ENCODE peak calls at places on chromosomes 5 and 9, in ten cellular contexts. One of them, this sample, is unnamed.

GRCh38 chr5:120599576-120599975 is 135.5 kb downstream of the PRR16 start:
- DNase-seq in prostate gland: no peak
- DNase-seq in foreskin fibroblast: peak
- DNase-seq in hepatocyte: no peak
- DNase-seq in Calu3: peak
- DNase-seq in fibroblast of mammary gland: peak
- DNase-seq in body of pancreas: peak
- DNase-seq in kidney epithelial cell: no peak
- DNase-seq in choroid plexus epithelial cell: peak
- DNase-seq in activated CD8-positive, alpha-beta T cell treated with anti-CD3 and anti-CD28 coated beads for 36 hours: no peak
- DNase-seq in this sample: no peak

GRCh38 chr5:94901071-94901979 is 282.9 kb downstream of the SLF1 start:
- DNase-seq in Calu3: no peak
- DNase-seq in kidney epithelial cell: peak
- DNase-seq in fibroblast of mammary gland: peak
- DNase-seq in foreskin fibroblast: peak
- DNase-seq in prostate gland: no peak
- DNase-seq in choroid plexus epithelial cell: peak
- DNase-seq in body of pancreas: no peak
- DNase-seq in hepatocyte: peak
- DNase-seq in activated CD8-positive, alpha-beta T cell treated with anti-CD3 and anti-CD28 coated beads for 36 hours: no peak
- DNase-seq in this sample: no peak

GRCh38 chr5:29005386-29005785 is 1967.0 kb upstream of the CDH9 start:
- DNase-seq in body of pancreas: no peak
- DNase-seq in activated CD8-positive, alpha-beta T cell treated with anti-CD3 and anti-CD28 coated beads for 36 hours: no peak
- DNase-seq in choroid plexus epithelial cell: peak
- DNase-seq in foreskin fibroblast: no peak
- DNase-seq in prostate gland: no peak
- DNase-seq in fibroblast of mammary gland: no peak
- DNase-seq in hepatocyte: peak
- DNase-seq in kidney epithelial cell: no peak
- DNase-seq in Calu3: no peak
- DNase-seq in this sample: peak

GRCh38 chr9:122394265-122395242 is 23.7 kb downstream of the PTGS1 start:
- DNase-seq in prostate gland: no peak
- DNase-seq in fibroblast of mammary gland: peak
- DNase-seq in hepatocyte: no peak
- DNase-seq in choroid plexus epithelial cell: peak
- DNase-seq in body of pancreas: no peak
- DNase-seq in Calu3: no peak
- DNase-seq in kidney epithelial cell: no peak
- DNase-seq in activated CD8-positive, alpha-beta T cell treated with anti-CD3 and anti-CD28 coated beads for 36 hours: no peak
- DNase-seq in foreskin fibroblast: peak
- DNase-seq in this sample: no peak

GRCh38 chr9:79764377-79764776 is 192.6 kb downstream of the TLE4 start:
- DNase-seq in Calu3: no peak
- DNase-seq in fibroblast of mammary gland: peak
- DNase-seq in activated CD8-positive, alpha-beta T cell treated with anti-CD3 and anti-CD28 coated beads for 36 hours: no peak
- DNase-seq in prostate gland: no peak
- DNase-seq in kidney epithelial cell: peak
- DNase-seq in hepatocyte: peak
- DNase-seq in body of pancreas: no peak
- DNase-seq in choroid plexus epithelial cell: peak
- DNase-seq in foreskin fibroblast: peak
- DNase-seq in this sample: no peak

GRCh38 chr9:122561446-122561845 is 8.5 kb downstream of the OR1N2 start:
- DNase-seq in choroid plexus epithelial cell: no peak
- DNase-seq in foreskin fibroblast: no peak
- DNase-seq in kidney epithelial cell: no peak
- DNase-seq in fibroblast of mammary gland: no peak
- DNase-seq in body of pancreas: no peak
- DNase-seq in Calu3: no peak
- DNase-seq in activated CD8-positive, alpha-beta T cell treated with anti-CD3 and anti-CD28 coated beads for 36 hours: no peak
- DNase-seq in hepatocyte: no peak
- DNase-seq in prostate gland: no peak
- DNase-seq in this sample: no peak

GRCh38 chr5:39370555-39371366 is 6.5 kb upstream of the C9 start:
- DNase-seq in body of pancreas: peak
- DNase-seq in hepatocyte: peak
- DNase-seq in activated CD8-positive, alpha-beta T cell treated with anti-CD3 and anti-CD28 coated beads for 36 hours: no peak
- DNase-seq in fibroblast of mammary gland: no peak
- DNase-seq in foreskin fibroblast: no peak
- DNase-seq in Calu3: no peak
- DNase-seq in prostate gland: peak
- DNase-seq in kidney epithelial cell: no peak
- DNase-seq in choroid plexus epithelial cell: no peak
- DNase-seq in this sample: no peak

GRCh38 chr9:93813687-93814560 is 141.2 kb downstream of the BARX1 start:
- DNase-seq in body of pancreas: no peak
- DNase-seq in activated CD8-positive, alpha-beta T cell treated with anti-CD3 and anti-CD28 coated beads for 36 hours: no peak
- DNase-seq in prostate gland: no peak
- DNase-seq in choroid plexus epithelial cell: no peak
- DNase-seq in foreskin fibroblast: no peak
- DNase-seq in hepatocyte: no peak
- DNase-seq in kidney epithelial cell: no peak
- DNase-seq in fibroblast of mammary gland: no peak
- DNase-seq in Calu3: no peak
- DNase-seq in this sample: no peak

GRCh38 chr5:150661086-150661485 is at the start of gene MYOZ3:
- DNase-seq in body of pancreas: no peak
- DNase-seq in fibroblast of mammary gland: no peak
- DNase-seq in kidney epithelial cell: no peak
- DNase-seq in activated CD8-positive, alpha-beta T cell treated with anti-CD3 and anti-CD28 coated beads for 36 hours: no peak
- DNase-seq in foreskin fibroblast: no peak
- DNase-seq in hepatocyte: no peak
- DNase-seq in Calu3: no peak
- DNase-seq in choroid plexus epithelial cell: no peak
- DNase-seq in prostate gland: no peak
- DNase-seq in this sample: no peak

GRCh38 chr9:77939149-77939668 is 92.4 kb downstream of the GNAQ start:
- DNase-seq in fibroblast of mammary gland: no peak
- DNase-seq in Calu3: no peak
- DNase-seq in kidney epithelial cell: no peak
- DNase-seq in hepatocyte: no peak
- DNase-seq in body of pancreas: no peak
- DNase-seq in choroid plexus epithelial cell: peak
- DNase-seq in prostate gland: no peak
- DNase-seq in foreskin fibroblast: no peak
- DNase-seq in activated CD8-positive, alpha-beta T cell treated with anti-CD3 and anti-CD28 coated beads for 36 hours: no peak
- DNase-seq in this sample: no peak

GRCh38 chr5:144036476-144036875 is 134.0 kb downstream of the YIPF5 start:
- DNase-seq in body of pancreas: no peak
- DNase-seq in activated CD8-positive, alpha-beta T cell treated with anti-CD3 and anti-CD28 coated beads for 36 hours: no peak
- DNase-seq in prostate gland: no peak
- DNase-seq in hepatocyte: no peak
- DNase-seq in kidney epithelial cell: no peak
- DNase-seq in choroid plexus epithelial cell: no peak
- DNase-seq in foreskin fibroblast: no peak
- DNase-seq in fibroblast of mammary gland: peak
- DNase-seq in Calu3: no peak
- DNase-seq in this sample: no peak

GRCh38 chr9:16964228-16964627 is 93.8 kb upstream of the BNC2 start:
- DNase-seq in hepatocyte: no peak
- DNase-seq in body of pancreas: no peak
- DNase-seq in activated CD8-positive, alpha-beta T cell treated with anti-CD3 and anti-CD28 coated beads for 36 hours: no peak
- DNase-seq in kidney epithelial cell: peak
- DNase-seq in Calu3: no peak
- DNase-seq in prostate gland: no peak
- DNase-seq in foreskin fibroblast: peak
- DNase-seq in fibroblast of mammary gland: peak
- DNase-seq in choroid plexus epithelial cell: peak
- DNase-seq in this sample: no peak

DNA sequence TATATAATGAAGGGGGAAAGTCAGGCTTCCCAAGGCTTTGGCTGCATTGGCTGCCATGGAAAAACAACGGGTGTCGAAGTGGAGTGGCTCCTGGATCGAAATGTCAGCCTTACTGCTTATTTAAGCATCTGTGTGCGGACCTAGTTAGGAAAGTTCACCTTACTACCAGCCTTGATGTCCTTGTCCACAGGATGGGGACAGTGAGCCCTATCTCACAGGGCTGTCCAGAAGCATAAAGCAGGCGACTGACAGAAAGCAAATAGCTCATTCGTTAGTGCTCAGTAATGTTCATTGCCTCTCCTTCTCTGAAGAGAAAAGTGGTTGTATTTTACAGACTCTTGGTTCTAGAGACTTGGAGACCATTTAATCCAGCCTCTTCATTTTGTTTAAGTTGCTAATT is 81.5 kb upstream of the NIPAL4 start:
- DNase-seq in activated CD8-positive, alpha-beta T cell treated with anti-CD3 and anti-CD28 coated beads for 36 hours: no peak
- DNase-seq in hepatocyte: no peak
- DNase-seq in Calu3: no peak
- DNase-seq in body of pancreas: no peak
- DNase-seq in prostate gland: no peak
- DNase-seq in kidney epithelial cell: no peak
- DNase-seq in choroid plexus epithelial cell: no peak
- DNase-seq in fibroblast of mammary gland: no peak
- DNase-seq in foreskin fibroblast: no peak
- DNase-seq in this sample: no peak
- TF ChIP-seq CTCF in activated CD8-positive, alpha-beta T cell treated with anti-CD3 and anti-CD28 coated beads for 36 hours: no peak
- TF ChIP-seq CTCF in hepatocyte: no peak
- TF ChIP-seq CTCF in Calu3: no peak
- TF ChIP-seq CTCF in body of pancreas: no peak
- TF ChIP-seq CTCF in prostate gland: no peak
- TF ChIP-seq CTCF in kidney epithelial cell: no peak
- TF ChIP-seq CTCF in choroid plexus epithelial cell: no peak
- TF ChIP-seq CTCF in fibroblast of mammary gland: no peak
- TF ChIP-seq CTCF in foreskin fibroblast: no peak
- TF ChIP-seq CTCF in this sample: no peak

DNA sequence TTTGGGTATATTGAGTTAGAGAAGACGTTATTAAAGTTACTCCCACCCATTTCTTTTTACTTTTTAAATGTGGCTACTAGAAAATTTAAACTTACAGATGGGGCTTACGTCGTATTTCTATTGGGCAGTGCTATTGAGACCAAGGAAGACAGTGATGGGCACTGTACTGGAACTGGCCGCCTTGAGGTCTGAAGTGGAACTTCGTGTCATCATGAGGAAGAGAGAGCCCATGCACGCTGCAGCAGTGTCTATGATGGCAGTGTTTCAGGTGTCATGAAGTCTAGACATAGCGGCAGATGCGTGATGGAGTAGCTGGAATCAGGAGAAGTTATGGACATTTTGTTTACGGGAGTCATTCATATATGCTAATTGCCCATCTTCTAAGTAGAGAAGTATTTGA is 143.7 kb downstream of the LRRC70 start:
- DNase-seq in activated CD8-positive, alpha-beta T cell treated with anti-CD3 and anti-CD28 coated beads for 36 hours: no peak
- DNase-seq in foreskin fibroblast: no peak
- DNase-seq in fibroblast of mammary gland: no peak
- DNase-seq in Calu3: no peak
- DNase-seq in kidney epithelial cell: no peak
- DNase-seq in prostate gland: no peak
- DNase-seq in body of pancreas: no peak
- DNase-seq in choroid plexus epithelial cell: no peak
- DNase-seq in hepatocyte: no peak
- DNase-seq in this sample: no peak
- TF ChIP-seq CTCF in activated CD8-positive, alpha-beta T cell treated with anti-CD3 and anti-CD28 coated beads for 36 hours: no peak
- TF ChIP-seq CTCF in foreskin fibroblast: no peak
- TF ChIP-seq CTCF in fibroblast of mammary gland: no peak
- TF ChIP-seq CTCF in Calu3: no peak
- TF ChIP-seq CTCF in kidney epithelial cell: no peak
- TF ChIP-seq CTCF in prostate gland: no peak
- TF ChIP-seq CTCF in body of pancreas: no peak
- TF ChIP-seq CTCF in choroid plexus epithelial cell: no peak
- TF ChIP-seq CTCF in hepatocyte: no peak
- TF ChIP-seq CTCF in this sample: peak

GRCh38 chr5:137186759-137187461 is 312.2 kb downstream of the SPOCK1 start:
- DNase-seq in fibroblast of mammary gland: peak
- DNase-seq in body of pancreas: no peak
- DNase-seq in foreskin fibroblast: peak
- DNase-seq in activated CD8-positive, alpha-beta T cell treated with anti-CD3 and anti-CD28 coated beads for 36 hours: no peak
- DNase-seq in hepatocyte: peak
- DNase-seq in choroid plexus epithelial cell: peak
- DNase-seq in Calu3: no peak
- DNase-seq in kidney epithelial cell: no peak
- DNase-seq in prostate gland: no peak
- DNase-seq in this sample: no peak

GRCh38 chr5:137190441-137190840 is 308.7 kb downstream of the SPOCK1 start:
- DNase-seq in hepatocyte: no peak
- DNase-seq in kidney epithelial cell: no peak
- DNase-seq in choroid plexus epithelial cell: no peak
- DNase-seq in fibroblast of mammary gland: peak
- DNase-seq in Calu3: no peak
- DNase-seq in activated CD8-positive, alpha-beta T cell treated with anti-CD3 and anti-CD28 coated beads for 36 hours: no peak
- DNase-seq in body of pancreas: no peak
- DNase-seq in foreskin fibroblast: peak
- DNase-seq in prostate gland: no peak
- DNase-seq in this sample: no peak

GRCh38 chr5:137192293-137192743 is 306.8 kb downstream of the SPOCK1 start:
- DNase-seq in foreskin fibroblast: peak
- DNase-seq in hepatocyte: no peak
- DNase-seq in kidney epithelial cell: no peak
- DNase-seq in prostate gland: peak
- DNase-seq in body of pancreas: no peak
- DNase-seq in Calu3: no peak
- DNase-seq in activated CD8-positive, alpha-beta T cell treated with anti-CD3 and anti-CD28 coated beads for 36 hours: no peak
- DNase-seq in fibroblast of mammary gland: peak
- DNase-seq in choroid plexus epithelial cell: no peak
- DNase-seq in this sample: no peak

GRCh38 chr5:137191179-137191578 is 307.9 kb downstream of the SPOCK1 start:
- DNase-seq in Calu3: no peak
- DNase-seq in activated CD8-positive, alpha-beta T cell treated with anti-CD3 and anti-CD28 coated beads for 36 hours: no peak
- DNase-seq in body of pancreas: no peak
- DNase-seq in prostate gland: no peak
- DNase-seq in hepatocyte: no peak
- DNase-seq in foreskin fibroblast: no peak
- DNase-seq in kidney epithelial cell: no peak
- DNase-seq in choroid plexus epithelial cell: no peak
- DNase-seq in fibroblast of mammary gland: no peak
- DNase-seq in this sample: no peak

DNA sequence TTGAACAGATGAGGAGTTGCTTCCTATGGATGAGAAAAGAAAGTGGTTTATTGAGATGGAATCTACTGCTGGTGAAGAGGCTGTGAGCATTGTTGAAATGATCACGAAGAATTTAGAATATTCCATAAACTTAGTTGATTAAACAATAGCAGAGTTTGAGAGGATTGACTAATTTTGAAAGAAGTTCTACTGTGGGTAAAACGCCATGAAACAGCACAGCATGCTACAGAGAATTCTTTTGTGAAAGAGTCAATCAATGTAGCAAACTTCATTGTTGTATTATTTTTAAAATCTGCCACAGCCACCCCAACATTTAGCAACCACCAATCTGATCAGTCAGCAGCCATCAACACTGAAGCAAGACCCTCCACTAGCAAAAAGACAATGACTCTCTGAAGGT is 309.1 kb downstream of the SPOCK1 start:
- DNase-seq in Calu3: no peak
- DNase-seq in activated CD8-positive, alpha-beta T cell treated with anti-CD3 and anti-CD28 coated beads for 36 hours: no peak
- DNase-seq in hepatocyte: no peak
- DNase-seq in body of pancreas: no peak
- DNase-seq in prostate gland: no peak
- DNase-seq in foreskin fibroblast: no peak
- DNase-seq in kidney epithelial cell: no peak
- DNase-seq in choroid plexus epithelial cell: no peak
- DNase-seq in fibroblast of mammary gland: no peak
- DNase-seq in this sample: no peak
- TF ChIP-seq CTCF in Calu3: no peak
- TF ChIP-seq CTCF in activated CD8-positive, alpha-beta T cell treated with anti-CD3 and anti-CD28 coated beads for 36 hours: no peak
- TF ChIP-seq CTCF in hepatocyte: no peak
- TF ChIP-seq CTCF in body of pancreas: no peak
- TF ChIP-seq CTCF in prostate gland: no peak
- TF ChIP-seq CTCF in foreskin fibroblast: no peak
- TF ChIP-seq CTCF in kidney epithelial cell: no peak
- TF ChIP-seq CTCF in choroid plexus epithelial cell: no peak
- TF ChIP-seq CTCF in fibroblast of mammary gland: no peak
- TF ChIP-seq CTCF in this sample: no peak

GRCh38 chr5:23268136-23268535 is 239.3 kb upstream of the PRDM9 start:
- DNase-seq in fibroblast of mammary gland: peak
- DNase-seq in activated CD8-positive, alpha-beta T cell treated with anti-CD3 and anti-CD28 coated beads for 36 hours: no peak
- DNase-seq in kidney epithelial cell: no peak
- DNase-seq in foreskin fibroblast: no peak
- DNase-seq in Calu3: no peak
- DNase-seq in prostate gland: no peak
- DNase-seq in choroid plexus epithelial cell: no peak
- DNase-seq in hepatocyte: no peak
- DNase-seq in body of pancreas: no peak
- DNase-seq in this sample: no peak
- TF ChIP-seq CTCF in fibroblast of mammary gland: peak
- TF ChIP-seq CTCF in activated CD8-positive, alpha-beta T cell treated with anti-CD3 and anti-CD28 coated beads for 36 hours: no peak
- TF ChIP-seq CTCF in kidney epithelial cell: no peak
- TF ChIP-seq CTCF in foreskin fibroblast: no peak
- TF ChIP-seq CTCF in Calu3: no peak
- TF ChIP-seq CTCF in prostate gland: no peak
- TF ChIP-seq CTCF in choroid plexus epithelial cell: no peak
- TF ChIP-seq CTCF in hepatocyte: no peak
- TF ChIP-seq CTCF in body of pancreas: no peak
- TF ChIP-seq CTCF in this sample: no peak